ENCODE peak calls at places on chromosomes 3 and 15, in four cellular contexts. One of them, this sample, is unnamed.

GRCh38 chr15:40060241-40060961 is 21.4 kb upstream of the SRP14 start:
- DNase-seq in hepatocyte: no peak
- DNase-seq in adrenal gland: peak; percentile 36
- DNase-seq in upper lobe of right lung: no peak
- DNase-seq in this sample: no peak

GRCh38 chr3:23117856-23118255 is 85.3 kb upstream of the UBE2E2 start:
- DNase-seq in hepatocyte: no peak
- DNase-seq in adrenal gland: no peak
- DNase-seq in upper lobe of right lung: no peak
- DNase-seq in this sample: no peak

GRCh38 chr3:164539215-164539614 is 539.1 kb downstream of the SI start:
- DNase-seq in hepatocyte: no peak
- DNase-seq in adrenal gland: no peak
- DNase-seq in upper lobe of right lung: no peak
- DNase-seq in this sample: no peak

GRCh38 chr3:37262816-37263393 is 88.5 kb upstream of the LRRFIP2 start:
- DNase-seq in hepatocyte: no peak
- DNase-seq in adrenal gland: no peak
- DNase-seq in upper lobe of right lung: no peak
- DNase-seq in this sample: no peak

GRCh38 chr3:154954750-154955149 is 125.4 kb upstream of the MME start:
- DNase-seq in hepatocyte: peak; percentile 48
- DNase-seq in adrenal gland: no peak
- DNase-seq in upper lobe of right lung: no peak
- DNase-seq in this sample: no peak

GRCh38 chr3:67401911-67402310 is 252.5 kb downstream of the SUCLG2 start:
- DNase-seq in hepatocyte: no peak
- DNase-seq in adrenal gland: peak; percentile 69
- DNase-seq in upper lobe of right lung: peak; percentile 74
- DNase-seq in this sample: no peak

GRCh38 chr3:53109190-53109589 is 21.0 kb downstream of the RFT1 start:
- DNase-seq in hepatocyte: no peak
- DNase-seq in adrenal gland: no peak
- DNase-seq in upper lobe of right lung: no peak
- DNase-seq in this sample: no peak

GRCh38 chr3:143134446-143134845 is 14.9 kb downstream of the CHST2 start:
- DNase-seq in hepatocyte: no peak
- DNase-seq in adrenal gland: no peak
- DNase-seq in upper lobe of right lung: no peak
- DNase-seq in this sample: no peak

GRCh38 chr15:82158811-82159210 is 103.7 kb downstream of the EFL1 start:
- DNase-seq in hepatocyte: no peak
- DNase-seq in adrenal gland: no peak
- DNase-seq in upper lobe of right lung: no peak
- DNase-seq in this sample: no peak

GRCh38 chr15:37095993-37096877 is 4.1 kb downstream of the MEIS2 start:
- DNase-seq in hepatocyte: peak; percentile 24
- DNase-seq in adrenal gland: peak; percentile 67
- DNase-seq in upper lobe of right lung: no peak
- DNase-seq in this sample: no peak

GRCh38 chr3:45337839-45338470 is 50.4 kb upstream of the LARS2 start:
- DNase-seq in hepatocyte: no peak
- DNase-seq in adrenal gland: no peak
- DNase-seq in upper lobe of right lung: no peak
- DNase-seq in this sample: no peak

GRCh38 chr3:122893282-122893681 is 98.4 kb downstream of the SLC49A4 start:
- DNase-seq in hepatocyte: no peak
- DNase-seq in adrenal gland: no peak
- DNase-seq in upper lobe of right lung: no peak
- DNase-seq in this sample: no peak

GRCh38 chr3:172181936-172182708 is 142.7 kb downstream of the FNDC3B start:
- DNase-seq in hepatocyte: no peak
- DNase-seq in adrenal gland: peak; percentile 68
- DNase-seq in upper lobe of right lung: no peak
- DNase-seq in this sample: no peak

GRCh38 chr3:141093971-141094401 is 42.8 kb downstream of the SPSB4 start:
- DNase-seq in hepatocyte: no peak
- DNase-seq in adrenal gland: peak; percentile 74
- DNase-seq in upper lobe of right lung: peak; percentile 60
- DNase-seq in this sample: no peak

GRCh38 chr3:64244011-64244942 is 19.0 kb upstream of the PRICKLE2 start:
- DNase-seq in hepatocyte: no peak
- DNase-seq in adrenal gland: no peak
- DNase-seq in upper lobe of right lung: no peak
- DNase-seq in this sample: no peak

GRCh38 chr3:4825572-4826236 is 153.5 kb upstream of the BHLHE40 start:
- DNase-seq in hepatocyte: no peak
- DNase-seq in adrenal gland: no peak
- DNase-seq in upper lobe of right lung: peak; percentile 84
- DNase-seq in this sample: peak; percentile 81

GRCh38 chr3:42507751-42508335 is 5.4 kb downstream of the VIPR1 start:
- DNase-seq in hepatocyte: no peak
- DNase-seq in adrenal gland: no peak
- DNase-seq in upper lobe of right lung: peak; percentile 63
- DNase-seq in this sample: no peak

GRCh38 chr3:195198424-195199346 is 72.3 kb downstream of the XXYLT1 start:
- DNase-seq in hepatocyte: no peak
- DNase-seq in adrenal gland: peak; percentile 46
- DNase-seq in upper lobe of right lung: no peak
- DNase-seq in this sample: no peak

GRCh38 chr3:53375019-53375418 is 27.7 kb upstream of the DCP1A start:
- DNase-seq in hepatocyte: peak; percentile 90
- DNase-seq in adrenal gland: peak; percentile 87
- DNase-seq in upper lobe of right lung: peak; percentile 88
- DNase-seq in this sample: peak; percentile 76

GRCh38 chr15:65789105-65789504 is 3.0 kb downstream of the DENND4A start:
- DNase-seq in hepatocyte: no peak
- DNase-seq in adrenal gland: no peak
- DNase-seq in upper lobe of right lung: no peak
- DNase-seq in this sample: no peak

GRCh38 chr3:156109989-156110388 is 10.4 kb upstream of the KCNAB1 start:
- DNase-seq in hepatocyte: no peak
- DNase-seq in adrenal gland: no peak
- DNase-seq in upper lobe of right lung: no peak
- DNase-seq in this sample: no peak

GRCh38 chr3:108899530-108899929 is 54.1 kb downstream of the GUCA1C start:
- DNase-seq in hepatocyte: no peak
- DNase-seq in adrenal gland: no peak
- DNase-seq in upper lobe of right lung: no peak
- DNase-seq in this sample: no peak

GRCh38 chr3:81470416-81470978 is 290.9 kb downstream of the GBE1 start:
- DNase-seq in hepatocyte: no peak
- DNase-seq in adrenal gland: no peak
- DNase-seq in upper lobe of right lung: no peak
- DNase-seq in this sample: no peak

GRCh38 chr15:40471778-40472130 is 970 bp downstream of the CHST14 start:
- DNase-seq in hepatocyte: peak; percentile 28
- DNase-seq in adrenal gland: no peak
- DNase-seq in upper lobe of right lung: peak; percentile 70
- DNase-seq in this sample: no peak

GRCh38 chr3:18634451-18634850 is 209.3 kb upstream of the SATB1 start:
- DNase-seq in hepatocyte: no peak
- DNase-seq in adrenal gland: no peak
- DNase-seq in upper lobe of right lung: no peak
- DNase-seq in this sample: no peak

GRCh38 chr3:188298585-188298984 is 144.6 kb downstream of the LPP start:
- DNase-seq in hepatocyte: no peak
- DNase-seq in adrenal gland: no peak
- DNase-seq in upper lobe of right lung: no peak
- DNase-seq in this sample: peak; percentile 32

GRCh38 chr3:160052385-160053047 is 63.9 kb downstream of the IL12A start:
- DNase-seq in hepatocyte: no peak
- DNase-seq in adrenal gland: no peak
- DNase-seq in upper lobe of right lung: no peak
- DNase-seq in this sample: no peak

GRCh38 chr3:156480949-156481348 is 74.0 kb downstream of the SSR3 start:
- DNase-seq in hepatocyte: no peak
- DNase-seq in adrenal gland: no peak
- DNase-seq in upper lobe of right lung: no peak
- DNase-seq in this sample: no peak

GRCh38 chr3:43378066-43378935 is 92.0 kb downstream of the SNRK start:
- DNase-seq in hepatocyte: peak; percentile 62
- DNase-seq in adrenal gland: peak; percentile 71
- DNase-seq in upper lobe of right lung: no peak
- DNase-seq in this sample: peak; percentile 50

GRCh38 chr3:23094890-23095462 is 108.2 kb upstream of the UBE2E2 start:
- DNase-seq in hepatocyte: peak; percentile 28
- DNase-seq in adrenal gland: no peak
- DNase-seq in upper lobe of right lung: no peak
- DNase-seq in this sample: no peak

GRCh38 chr15:32778391-32779176 is 60.8 kb downstream of the GREM1 start:
- DNase-seq in hepatocyte: no peak
- DNase-seq in adrenal gland: no peak
- DNase-seq in upper lobe of right lung: no peak
- DNase-seq in this sample: no peak

GRCh38 chr15:39746176-39746575 is 36.5 kb downstream of the FSIP1 start:
- DNase-seq in hepatocyte: no peak
- DNase-seq in adrenal gland: no peak
- DNase-seq in upper lobe of right lung: no peak
- DNase-seq in this sample: no peak

GRCh38 chr3:38297947-38298711 is 16.0 kb downstream of the SLC22A14 start:
- DNase-seq in hepatocyte: no peak
- DNase-seq in adrenal gland: no peak
- DNase-seq in upper lobe of right lung: no peak
- DNase-seq in this sample: no peak

GRCh38 chr3:130834476-130834875 is 59.4 kb upstream of the ATP2C1 start:
- DNase-seq in hepatocyte: peak; percentile 12
- DNase-seq in adrenal gland: peak; percentile 81
- DNase-seq in upper lobe of right lung: no peak
- DNase-seq in this sample: no peak

GRCh38 chr15:62079594-62079993 is 12.8 kb downstream of the C2CD4A start:
- DNase-seq in hepatocyte: no peak
- DNase-seq in adrenal gland: no peak
- DNase-seq in upper lobe of right lung: no peak
- DNase-seq in this sample: no peak
- H3K9me3 ChIP-seq in hepatocyte: no peaks in the 10 kb centered on the region
- H3K9me3 ChIP-seq in adrenal gland: no peaks in the 10 kb centered on the region
- H3K9me3 ChIP-seq in upper lobe of right lung: no peaks in the 10 kb centered on the region
- H3K9me3 ChIP-seq in this sample: no peaks in the 10 kb centered on the region

GRCh38 chr15:73558529-73558928 is 74.7 kb downstream of the NPTN start:
- DNase-seq in hepatocyte: no peak
- DNase-seq in adrenal gland: no peak
- DNase-seq in upper lobe of right lung: no peak
- DNase-seq in this sample: no peak

GRCh38 chr15:73568881-73569280 is 64.3 kb downstream of the NPTN start:
- DNase-seq in hepatocyte: no peak
- DNase-seq in adrenal gland: no peak
- DNase-seq in upper lobe of right lung: no peak
- DNase-seq in this sample: no peak

GRCh38 chr15:73560501-73561117 is 72.6 kb downstream of the NPTN start:
- DNase-seq in hepatocyte: peak; percentile 76
- DNase-seq in adrenal gland: no peak
- DNase-seq in upper lobe of right lung: no peak
- DNase-seq in this sample: peak; percentile 38

GRCh38 chr15:73567022-73567421 is 66.2 kb downstream of the NPTN start:
- DNase-seq in hepatocyte: no peak
- DNase-seq in adrenal gland: no peak
- DNase-seq in upper lobe of right lung: no peak
- DNase-seq in this sample: no peak

DNA sequence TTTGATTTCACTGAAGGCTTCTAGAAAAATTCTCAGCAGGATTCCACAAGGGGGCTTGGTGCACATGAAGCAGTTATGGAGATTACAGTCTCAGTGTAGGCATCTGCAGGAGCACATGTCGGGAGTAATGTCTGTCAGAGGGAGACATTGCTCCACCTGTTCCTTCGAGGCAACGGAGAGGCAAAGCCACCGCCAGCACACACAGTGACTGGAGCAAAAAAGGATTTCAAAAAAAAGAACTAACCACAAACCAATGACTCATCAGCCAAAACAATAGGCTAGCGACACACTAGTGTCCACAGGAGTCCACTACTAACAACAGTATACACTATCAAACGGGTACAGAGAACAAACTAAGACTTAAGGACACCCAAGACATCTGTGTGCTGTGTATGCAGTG is 68.9 kb downstream of the NPTN start:
- DNase-seq in hepatocyte: peak; percentile 16
- DNase-seq in adrenal gland: no peak
- DNase-seq in upper lobe of right lung: no peak
- DNase-seq in this sample: no peak
- H3K4me1 ChIP-seq in hepatocyte: no peaks in the 10 kb centered on the region
- H3K4me1 ChIP-seq in adrenal gland: no peaks in the 10 kb centered on the region
- H3K4me1 ChIP-seq in upper lobe of right lung: peaks cover 7% of the 10 kb centered on the region
- H3K4me1 ChIP-seq in this sample: no peaks in the 10 kb centered on the region

DNA sequence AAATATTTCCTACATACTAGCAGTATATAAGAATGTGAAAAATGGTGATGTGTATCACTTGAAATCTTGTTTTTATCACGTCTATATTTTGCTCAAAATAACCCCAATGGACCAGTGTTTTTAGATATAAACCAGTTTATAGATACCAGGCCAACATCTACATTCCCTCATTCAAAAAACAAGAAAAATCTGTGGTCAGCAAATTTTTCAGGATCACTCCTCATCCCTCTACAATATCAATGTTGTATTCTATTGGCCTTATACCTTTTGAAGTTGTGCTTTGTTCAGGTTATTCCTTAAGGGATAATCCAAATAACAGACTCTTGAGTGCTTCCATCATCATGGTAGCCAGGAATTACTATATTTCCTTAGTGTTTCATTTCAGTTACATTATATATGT is 332.9 kb upstream of the ARRDC4 start:
- DNase-seq in hepatocyte: no peak
- DNase-seq in adrenal gland: no peak
- DNase-seq in upper lobe of right lung: no peak
- DNase-seq in this sample: no peak
- H3K9me3 ChIP-seq in hepatocyte: no peaks in the 10 kb centered on the region
- H3K9me3 ChIP-seq in adrenal gland: no peaks in the 10 kb centered on the region
- H3K9me3 ChIP-seq in upper lobe of right lung: no peaks in the 10 kb centered on the region
- H3K9me3 ChIP-seq in this sample: no peaks in the 10 kb centered on the region

DNA sequence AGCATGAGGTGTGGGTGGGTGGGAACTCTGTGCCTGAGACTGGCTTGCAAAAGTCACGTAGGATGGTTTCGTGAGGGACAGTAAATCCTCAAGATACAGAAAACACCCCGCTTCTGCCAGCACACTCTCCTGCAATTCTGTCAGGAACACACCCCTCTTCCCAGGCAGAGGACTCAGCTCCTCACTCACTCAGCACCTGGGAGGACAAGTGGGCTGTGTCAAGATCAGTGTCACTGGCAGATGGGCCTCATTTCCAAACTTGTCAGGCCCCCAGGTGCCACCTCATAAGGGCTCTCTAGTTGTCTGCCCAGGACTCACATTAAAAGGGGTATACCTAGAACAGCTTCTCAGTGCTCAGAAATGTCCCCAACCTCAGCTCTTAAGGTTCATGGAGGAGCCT is 58.3 kb downstream of the DAPK2 start:
- DNase-seq in hepatocyte: no peak
- DNase-seq in adrenal gland: no peak
- DNase-seq in upper lobe of right lung: no peak
- DNase-seq in this sample: no peak
- H3K4me1 ChIP-seq in hepatocyte: peaks cover 7% of the 10 kb centered on the region
- H3K4me1 ChIP-seq in adrenal gland: peaks cover 5% of the 10 kb centered on the region
- H3K4me1 ChIP-seq in upper lobe of right lung: peaks cover 65% of the 10 kb centered on the region
- H3K4me1 ChIP-seq in this sample: peaks cover 3% of the 10 kb centered on the region